ENCODE peak calls at places on chromosomes 4 and X, in eight cellular contexts. X, K, J, P, Q, B, R and A are unnamed samples.

GRCh38 chrX:115229337-115229991 is 4.4 kb downstream of the LRCH2 start:
- DNase-seq in K (no peak), J (no peak), R (no peak), B (no peak), Q (no peak), P (no peak), X (no peak), A (no peak)

GRCh38 chrX:17443546-17443945 is 68.5 kb downstream of the NHS start:
- DNase-seq in P (no peak), K (no peak), Q (no peak), R (no peak), B (no peak), J (no peak), X (no peak), A (no peak)

GRCh38 chr4:151486166-151486565 is 77.2 kb downstream of the FHIP1A start:
- DNase-seq in K (no peak), R (no peak), B (no peak), P (no peak), Q (no peak), X (peak; percentile 88), J (no peak), A (no peak)

GRCh38 chr4:121375262-121375661 is 5.6 kb downstream of the QRFPR start:
- DNase-seq in P (no peak), K (no peak), R (no peak), J (no peak), B (no peak), Q (no peak), X (peak; percentile 69), A (no peak)

GRCh38 chr4:14151099-14151498 is 523.6 kb upstream of the BOD1L1 start:
- DNase-seq in Q (no peak), B (no peak), P (no peak), X (no peak), R (no peak), K (no peak), J (no peak), A (no peak)

GRCh38 chrX:52363247-52363883 is 5.5 kb upstream of the XAGE2 start:
- DNase-seq in P (no peak), R (no peak), Q (no peak), J (no peak), B (no peak), X (no peak), K (no peak), A (no peak)

GRCh38 chr4:84956014-84956413 is 10.5 kb downstream of the WDFY3 start:
- DNase-seq in J (no peak), K (no peak), B (no peak), Q (no peak), X (no peak), R (no peak), P (no peak), A (no peak)

GRCh38 chr4:16043820-16044554 is 39.8 kb downstream of the PROM1 start:
- DNase-seq in B (no peak), Q (no peak), J (no peak), R (no peak), P (no peak), K (peak; percentile 74), X (no peak), A (no peak)

GRCh38 chrX:38561951-38562719 is 793 bp downstream of the TSPAN7 start:
- DNase-seq in K (no peak), Q (no peak), B (peak; percentile 31), X (no peak), J (peak; percentile 9), R (no peak), P (no peak), A (no peak)

GRCh38 chr4:77797239-77797638 is 21.9 kb downstream of the CNOT6L start:
- DNase-seq in J (no peak), R (no peak), K (no peak), Q (no peak), X (peak; percentile 12), B (no peak), P (no peak), A (no peak)

GRCh38 chr4:185966997-185967775 is 101.8 kb upstream of the TLR3 start:
- DNase-seq in R (no peak), P (no peak), J (no peak), X (peak; percentile 8), Q (no peak), K (no peak), B (no peak), A (no peak)

GRCh38 chr4:182017038-182017437 is 226.2 kb upstream of the TENM3 start:
- DNase-seq in B (no peak), X (no peak), Q (no peak), K (no peak), P (no peak), R (no peak), J (no peak), A (no peak)

GRCh38 chr4:84856468-84856867 is 110.0 kb downstream of the WDFY3 start:
- DNase-seq in K (no peak), J (no peak), B (no peak), X (no peak), Q (no peak), P (no peak), R (no peak), A (no peak)